ENCODE peak calls at places on chromosomes 2 and 18, in eight cellular contexts. D, U, P, M, K, Q, X and N are unnamed samples.
A peak's percentile ranks its signal among the peaks of the same experiment; 100 is the strongest.

GRCh38 chr18:4755848-4756247 is 300.7 kb upstream of the DLGAP1 start:
- DNase-seq in D (no peak), U (no peak), P (no peak), M (no peak), K (no peak), Q (no peak), X (no peak), N (no peak)

GRCh38 chr2:71849603-71850305 is 297.9 kb downstream of the CYP26B1 start:
- DNase-seq in D (no peak), U (no peak), P (no peak), M (no peak), K (no peak), Q (no peak), X (no peak), N (no peak)

GRCh38 chr2:202989749-202990148 is 24.9 kb upstream of the NBEAL1 start:
- DNase-seq in D (no peak), U (no peak), P (no peak), M (no peak), K (no peak), Q (no peak), X (no peak), N (no peak)

GRCh38 chr2:97868986-97869721 is 126.6 kb downstream of the TMEM131 start:
- DNase-seq in D (no peak), U (peak; percentile 9), P (no peak), M (peak; percentile 66), K (peak; percentile 94), Q (no peak), X (no peak), N (no peak)

GRCh38 chr2:156334496-156335478 is 2.3 kb upstream of the NR4A2 start:
- DNase-seq in D (peak; percentile 86), U (peak; percentile 50), P (peak; percentile 95), M (peak; percentile 93), K (peak; percentile 94), Q (peak; percentile 86), X (peak; percentile 92), N (peak; percentile 59)

GRCh38 chr18:48815581-48816324 is 135.0 kb downstream of the SMAD7 start:
- DNase-seq in D (no peak), U (no peak), P (no peak), M (no peak), K (peak; percentile 62), Q (no peak), X (peak; percentile 4), N (no peak)

GRCh38 chr2:71997843-71998242 is 149.8 kb downstream of the CYP26B1 start:
- DNase-seq in D (no peak), U (no peak), P (no peak), M (no peak), K (no peak), Q (no peak), X (no peak), N (no peak)

GRCh38 chr18:11497585-11497984 is 111.8 kb upstream of the SLC35G4 start:
- DNase-seq in D (no peak), U (no peak), P (no peak), M (peak; percentile 30), K (peak; percentile 49), Q (no peak), X (no peak), N (no peak)

GRCh38 chr2:238714038-238714528 is 133.8 kb upstream of the TWIST2 start:
- DNase-seq in D (no peak), U (no peak), P (peak; percentile 35), M (no peak), K (no peak), Q (no peak), X (peak; percentile 63), N (no peak)

GRCh38 chr2:234500394-234501006 is 3.6 kb upstream of the ARL4C start:
- DNase-seq in D (peak; percentile 43), U (no peak), P (no peak), M (peak; percentile 36), K (peak; percentile 65), Q (peak; percentile 60), X (no peak), N (no peak)

GRCh38 chr2:215929602-215930335 is 83.6 kb downstream of the MREG start:
- DNase-seq in D (no peak), U (no peak), P (no peak), M (no peak), K (peak; percentile 33), Q (no peak), X (no peak), N (no peak)

GRCh38 chr2:113157108-113157896 is 16.5 kb upstream of the PSD4 start:
- DNase-seq in D (no peak), U (no peak), P (no peak), M (no peak), K (no peak), Q (no peak), X (no peak), N (no peak)

GRCh38 chr2:238650536-238650935 is 197.3 kb upstream of the TWIST2 start:
- DNase-seq in D (peak; percentile 6), U (no peak), P (no peak), M (no peak), K (no peak), Q (no peak), X (no peak), N (no peak)

GRCh38 chr2:85589982-85590791 is 5.4 kb upstream of the RNF181 start:
- DNase-seq in D (no peak), U (no peak), P (no peak), M (no peak), K (peak; percentile 94), Q (no peak), X (no peak), N (no peak)

GRCh38 chr2:20496477-20496876 is 49.6 kb downstream of the RHOB start:
- DNase-seq in D (no peak), U (no peak), P (no peak), M (no peak), K (no peak), Q (no peak), X (no peak), N (no peak)

GRCh38 chr18:3649559-3650426 is 199.8 kb downstream of the TGIF1 start:
- DNase-seq in D (peak; percentile 74), U (no peak), P (no peak), M (peak; percentile 68), K (peak; percentile 83), Q (no peak), X (peak; percentile 59), N (no peak)

GRCh38 chr2:51953931-51954330 is 922.0 kb upstream of the NRXN1 start:
- DNase-seq in D (no peak), U (no peak), P (no peak), M (no peak), K (peak; percentile 74), Q (no peak), X (no peak), N (no peak)

GRCh38 chr2:10493075-10493635 is 45.0 kb upstream of the ODC1 start:
- DNase-seq in D (no peak), U (no peak), P (no peak), M (no peak), K (no peak), Q (no peak), X (no peak), N (no peak)
- H3K27ac ChIP-seq in D (peak overlapping the region; percentile 52), U (no peak overlapping the region), P (no peak overlapping the region), M (no peak overlapping the region), K (no peak overlapping the region), Q (peak overlapping the region; percentile 54), X (no peak overlapping the region), N (no peak overlapping the region)

GRCh38 chr2:99651930-99652670 is 162.3 kb upstream of the REV1 start:
- DNase-seq in D (no peak), U (no peak), P (no peak), M (no peak), K (peak; percentile 75), Q (no peak), X (no peak), N (no peak)

GRCh38 chr2:99654419-99654818 is 164.6 kb upstream of the REV1 start:
- DNase-seq in D (no peak), U (no peak), P (no peak), M (no peak), K (peak; percentile 75), Q (no peak), X (no peak), N (no peak)

GRCh38 chr2:99652862-99653261 is 163.0 kb upstream of the REV1 start:
- DNase-seq in D (no peak), U (no peak), P (no peak), M (no peak), K (no peak), Q (no peak), X (no peak), N (no peak)

GRCh38 chr2:99656938-99657337 is 167.1 kb upstream of the REV1 start:
- DNase-seq in D (no peak), U (no peak), P (no peak), M (no peak), K (no peak), Q (no peak), X (no peak), N (no peak)

GRCh38 chr2:99653433-99653832 is 163.6 kb upstream of the REV1 start:
- DNase-seq in D (no peak), U (no peak), P (no peak), M (no peak), K (no peak), Q (no peak), X (no peak), N (no peak)
- H3K27ac ChIP-seq in D (no peak overlapping the region), U (no peak overlapping the region), P (no peak overlapping the region), M (no peak overlapping the region), K (no peak overlapping the region), Q (no peak overlapping the region), X (no peak overlapping the region), N (no peak overlapping the region)

DNA sequence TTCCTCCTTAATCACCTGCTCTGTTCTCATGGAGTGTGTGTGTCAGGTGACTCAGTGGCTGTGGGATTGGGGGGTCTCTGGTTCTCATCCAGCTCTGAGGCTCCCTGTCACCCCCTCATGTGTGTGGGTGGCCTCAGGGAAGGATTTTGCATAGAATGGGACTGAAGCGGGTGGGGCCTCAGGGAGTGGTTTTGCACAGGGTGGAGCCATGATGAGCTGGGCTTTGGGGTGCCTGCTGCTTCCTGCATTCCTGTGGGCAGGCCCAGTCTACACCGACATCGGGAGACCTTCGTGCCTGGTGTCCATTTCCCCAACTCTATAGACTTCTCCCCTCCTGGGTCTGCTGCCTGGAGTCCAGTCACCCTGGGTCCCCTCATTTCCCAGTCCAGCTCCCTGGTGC is 59.6 kb downstream of the VAPA start:
- DNase-seq in D (no peak), U (no peak), P (no peak), M (no peak), K (no peak), Q (no peak), X (no peak), N (no peak)
- H3K27ac ChIP-seq in D (no peak overlapping the region), U (no peak overlapping the region), P (no peak overlapping the region), M (no peak overlapping the region), K (no peak overlapping the region), Q (no peak overlapping the region), X (no peak overlapping the region), N (no peak overlapping the region)

DNA sequence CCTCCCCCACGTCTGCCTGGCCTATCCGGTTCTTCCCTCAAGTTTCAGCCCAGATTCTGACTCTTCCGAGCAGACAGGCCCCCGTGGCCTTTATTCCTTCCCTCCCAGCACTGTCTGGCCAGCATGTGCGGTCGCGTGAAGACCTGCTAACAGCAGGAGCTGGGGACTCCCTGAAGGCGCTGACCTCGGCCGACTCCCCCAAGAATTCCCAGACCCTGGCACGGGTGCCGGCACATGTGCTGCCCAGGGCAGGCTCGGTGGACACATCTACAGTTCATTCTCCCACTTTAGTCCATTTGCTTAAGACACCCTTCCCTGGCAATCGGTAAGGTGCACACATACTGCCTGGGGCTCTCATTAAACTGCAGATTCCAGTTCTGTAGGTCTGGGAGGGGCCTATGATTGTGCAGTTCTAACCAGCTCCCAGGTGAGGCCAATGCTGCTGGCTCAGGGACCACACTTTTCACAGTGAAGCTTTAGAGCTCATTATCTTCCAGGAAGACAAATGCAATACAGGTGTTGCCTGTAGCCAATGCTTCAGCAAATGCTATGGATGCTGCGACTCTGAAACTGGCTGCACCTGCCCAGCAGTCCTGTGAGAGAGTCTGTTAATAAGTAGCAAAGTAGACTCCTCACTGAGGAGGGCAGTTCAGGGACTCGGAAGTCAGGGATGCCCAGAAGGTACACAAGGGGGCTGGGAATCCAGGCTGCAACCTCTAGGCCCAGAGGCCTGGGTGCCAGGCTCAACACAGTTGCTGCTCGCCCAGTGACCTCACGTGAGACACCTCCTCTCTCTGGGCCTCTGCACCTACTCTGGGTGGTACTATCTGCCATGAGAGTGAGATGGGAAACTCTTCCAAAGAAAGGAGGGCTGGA is 45.4 kb upstream of the TAF1B start:
- DNase-seq in D (peak; percentile 74), U (no peak), P (no peak), M (no peak), K (no peak), Q (no peak), X (no peak), N (no peak)
- H3K27ac ChIP-seq in D (peak overlapping the region; percentile 66), U (no peak overlapping the region), P (no peak overlapping the region), M (no peak overlapping the region), K (no peak overlapping the region), Q (no peak overlapping the region), X (no peak overlapping the region), N (no peak overlapping the region)